ENCODE peak calls at places on chromosomes 2 and 18, in four cellular contexts. One of them, this sample, is unnamed.

GRCh38 chr2:218397502-218398436 is 1.9 kb upstream of the CTDSP1 start:
- DNase-seq in K562: peak; percentile 93
- DNase-seq in H1: no peak
- DNase-seq in SK-N-SH: peak; percentile 44
- DNase-seq in this sample: peak; percentile 52

GRCh38 chr2:86453838-86454237 is 12.7 kb downstream of the KDM3A start:
- DNase-seq in K562: no peak
- DNase-seq in H1: no peak
- DNase-seq in SK-N-SH: no peak
- DNase-seq in this sample: no peak

GRCh38 chr2:226798422-226799210 is 1.0 kb downstream of the IRS1 start:
- DNase-seq in K562: no peak
- DNase-seq in H1: no peak
- DNase-seq in SK-N-SH: peak; percentile 74
- DNase-seq in this sample: peak; percentile 63

GRCh38 chr2:88038263-88039105 is 17.1 kb downstream of the KRCC1 start:
- DNase-seq in K562: no peak
- DNase-seq in H1: no peak
- DNase-seq in SK-N-SH: no peak
- DNase-seq in this sample: no peak

GRCh38 chr2:96869824-96870630 is at the start of gene SEMA4C:
- DNase-seq in K562: peak; percentile 78
- DNase-seq in H1: no peak
- DNase-seq in SK-N-SH: peak; percentile 86
- DNase-seq in this sample: peak; percentile 59

GRCh38 chr2:219997341-219997851 is 370.0 kb downstream of the SLC4A3 start:
- DNase-seq in K562: peak; percentile 37
- DNase-seq in H1: peak; percentile 27
- DNase-seq in SK-N-SH: peak; percentile 2
- DNase-seq in this sample: peak; percentile 85

GRCh38 chr2:120740765-120741513 is 5.3 kb downstream of the GLI2 start:
- DNase-seq in K562: no peak
- DNase-seq in H1: no peak
- DNase-seq in SK-N-SH: peak; percentile 55
- DNase-seq in this sample: peak; percentile 71

GRCh38 chr2:218887079-218887478 is 6.4 kb downstream of the WNT10A start:
- DNase-seq in K562: no peak
- DNase-seq in H1: no peak
- DNase-seq in SK-N-SH: peak; percentile 31
- DNase-seq in this sample: no peak

GRCh38 chr2:159402790-159403189 is 116.3 kb upstream of the WDSUB1 start:
- DNase-seq in K562: no peak
- DNase-seq in H1: no peak
- DNase-seq in SK-N-SH: no peak
- DNase-seq in this sample: no peak

GRCh38 chr18:59593291-59593717 is 103.9 kb downstream of the CCBE1 start:
- DNase-seq in K562: no peak
- DNase-seq in H1: no peak
- DNase-seq in SK-N-SH: no peak
- DNase-seq in this sample: no peak
- TF ChIP-seq CTCF in K562: no peak
- TF ChIP-seq CTCF in H1: no peak
- TF ChIP-seq CTCF in SK-N-SH: peak; percentile 43
- TF ChIP-seq CTCF in this sample: no peak

DNA sequence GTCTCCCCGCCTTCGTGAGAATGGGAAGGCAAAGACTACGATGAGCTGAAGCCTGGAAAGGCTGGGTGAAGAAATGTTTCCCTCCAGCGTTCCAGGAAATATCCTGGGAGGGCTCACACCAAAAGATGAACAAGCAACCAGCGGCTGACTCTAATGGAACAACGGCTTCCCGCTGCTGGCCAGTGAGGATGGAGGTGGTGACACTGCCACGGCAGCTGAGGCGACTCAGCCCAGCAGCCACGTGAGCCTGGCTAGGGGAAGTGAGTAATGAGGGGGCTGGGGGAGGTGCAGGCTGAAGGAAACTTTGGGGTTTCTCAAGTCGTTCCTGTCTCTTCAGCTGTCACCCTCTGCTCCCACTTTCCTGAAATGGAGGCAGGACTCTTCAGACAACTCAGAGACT is 105.0 kb upstream of the SMAD7 start:
- DNase-seq in K562: peak; percentile 56
- DNase-seq in H1: no peak
- DNase-seq in SK-N-SH: no peak
- DNase-seq in this sample: no peak
- TF ChIP-seq TEAD4 in K562: no peak
- TF ChIP-seq TEAD4 in H1: no peak
- TF ChIP-seq TEAD4 in SK-N-SH: no peak
- TF ChIP-seq TEAD4 in this sample: no peak

DNA sequence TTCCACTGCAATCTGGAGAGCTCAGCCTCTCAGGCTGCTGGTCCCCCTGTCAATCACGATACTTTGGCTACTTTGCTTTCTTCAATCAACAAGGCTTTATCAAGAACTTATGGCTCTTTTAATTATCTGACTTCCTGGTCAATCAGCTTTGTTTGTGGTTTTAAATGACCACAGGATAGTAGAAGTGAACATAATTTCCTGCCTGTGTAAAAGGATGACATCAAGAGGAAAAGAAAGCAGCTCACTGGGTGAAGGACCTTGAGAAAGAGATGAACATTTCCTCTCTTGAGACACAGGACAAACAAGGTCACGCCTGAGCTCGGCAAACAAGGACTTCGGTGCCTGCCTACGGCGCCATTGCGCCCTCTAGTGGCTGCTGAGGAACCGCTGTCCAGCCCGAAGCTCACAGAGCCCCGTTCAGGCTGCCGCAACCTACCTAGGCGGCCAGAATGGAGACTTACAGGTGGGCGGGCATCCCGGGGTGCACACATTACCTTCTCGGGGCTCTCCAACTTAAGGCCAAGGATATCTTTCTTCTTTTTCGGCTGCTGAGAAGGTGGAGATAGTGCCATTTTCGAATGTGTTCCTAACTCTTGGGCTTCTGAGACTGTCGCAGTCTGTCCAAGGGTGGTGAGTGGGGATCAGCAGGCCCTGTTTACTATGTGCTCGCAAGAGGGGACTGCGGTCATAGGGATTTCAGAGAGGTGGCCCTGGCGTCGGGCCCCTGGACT is 54.0 kb downstream of the IL1RL2 start:
- DNase-seq in K562: peak; percentile 91
- DNase-seq in H1: peak; percentile 84
- DNase-seq in SK-N-SH: peak; percentile 78
- DNase-seq in this sample: peak; percentile 91
- TF ChIP-seq CTCF in K562: peak; percentile 98
- TF ChIP-seq CTCF in H1: peak; percentile 97
- TF ChIP-seq CTCF in SK-N-SH: peak; percentile 97
- TF ChIP-seq CTCF in this sample: peak; percentile 94

DNA sequence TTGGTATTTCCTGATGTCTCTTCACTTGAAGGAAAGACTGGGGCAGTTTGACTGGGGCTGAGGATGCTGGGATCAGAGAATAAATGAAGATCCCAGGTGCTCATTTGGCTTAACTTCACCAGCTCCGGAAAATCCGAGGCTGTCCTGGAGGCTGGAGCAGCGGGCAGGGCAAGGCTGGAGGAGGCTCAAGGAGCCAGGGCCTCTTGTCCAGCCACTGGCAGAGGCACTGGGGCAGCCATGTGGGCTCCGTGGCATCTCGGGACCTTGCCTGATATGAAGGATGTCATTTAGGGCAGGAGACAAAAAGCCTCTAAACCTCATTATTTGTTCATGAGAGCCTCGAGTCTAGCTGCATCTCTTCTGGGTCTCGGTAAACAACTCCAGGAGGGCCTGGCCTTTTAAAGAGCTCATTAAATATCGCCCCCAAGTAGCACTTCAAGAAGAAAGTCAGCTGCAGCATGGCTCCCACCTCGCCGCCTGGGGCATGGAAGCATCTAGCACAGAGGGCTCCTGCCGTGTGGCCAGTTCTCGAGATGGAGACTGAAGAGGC is 13.5 kb upstream of the GPR55 start:
- DNase-seq in K562: no peak
- DNase-seq in H1: no peak
- DNase-seq in SK-N-SH: no peak
- DNase-seq in this sample: no peak
- TF ChIP-seq TEAD4 in K562: no peak
- TF ChIP-seq TEAD4 in H1: no peak
- TF ChIP-seq TEAD4 in SK-N-SH: no peak
- TF ChIP-seq TEAD4 in this sample: no peak

GRCh38 chr2:667332-668000 is 9.7 kb downstream of the TMEM18 start:
- DNase-seq in K562: peak; percentile 40
- DNase-seq in H1: no peak
- DNase-seq in SK-N-SH: peak; percentile 76
- DNase-seq in this sample: no peak
- TF ChIP-seq CTCF in K562: peak; percentile 57
- TF ChIP-seq CTCF in H1: peak; percentile 59
- TF ChIP-seq CTCF in SK-N-SH: peak; percentile 74
- TF ChIP-seq CTCF in this sample: peak; percentile 15

GRCh38 chr2:237180987-237181386 is 95.3 kb downstream of the COPS8 start:
- DNase-seq in K562: no peak
- DNase-seq in H1: no peak
- DNase-seq in SK-N-SH: no peak
- DNase-seq in this sample: no peak

GRCh38 chr2:237180225-237180624 is 94.5 kb downstream of the COPS8 start:
- DNase-seq in K562: no peak
- DNase-seq in H1: no peak
- DNase-seq in SK-N-SH: no peak
- DNase-seq in this sample: no peak

GRCh38 chr2:237182422-237183123 is 96.9 kb downstream of the COPS8 start:
- DNase-seq in K562: no peak
- DNase-seq in H1: no peak
- DNase-seq in SK-N-SH: no peak
- DNase-seq in this sample: no peak

GRCh38 chr2:237184192-237184922 is 98.7 kb downstream of the COPS8 start:
- DNase-seq in K562: no peak
- DNase-seq in H1: no peak
- DNase-seq in SK-N-SH: no peak
- DNase-seq in this sample: no peak

GRCh38 chr2:237181844-237182243 is 96.2 kb downstream of the COPS8 start:
- DNase-seq in K562: no peak
- DNase-seq in H1: no peak
- DNase-seq in SK-N-SH: no peak
- DNase-seq in this sample: no peak
- TF ChIP-seq TEAD4 in K562: no peak
- TF ChIP-seq TEAD4 in H1: no peak
- TF ChIP-seq TEAD4 in SK-N-SH: no peak
- TF ChIP-seq TEAD4 in this sample: no peak

GRCh38 chr18:48310999-48311398 is 98.2 kb downstream of the ZBTB7C start:
- DNase-seq in K562: no peak
- DNase-seq in H1: no peak
- DNase-seq in SK-N-SH: no peak
- DNase-seq in this sample: no peak
- TF ChIP-seq CTCF in K562: no peak
- TF ChIP-seq CTCF in H1: no peak
- TF ChIP-seq CTCF in SK-N-SH: no peak
- TF ChIP-seq CTCF in this sample: no peak

DNA sequence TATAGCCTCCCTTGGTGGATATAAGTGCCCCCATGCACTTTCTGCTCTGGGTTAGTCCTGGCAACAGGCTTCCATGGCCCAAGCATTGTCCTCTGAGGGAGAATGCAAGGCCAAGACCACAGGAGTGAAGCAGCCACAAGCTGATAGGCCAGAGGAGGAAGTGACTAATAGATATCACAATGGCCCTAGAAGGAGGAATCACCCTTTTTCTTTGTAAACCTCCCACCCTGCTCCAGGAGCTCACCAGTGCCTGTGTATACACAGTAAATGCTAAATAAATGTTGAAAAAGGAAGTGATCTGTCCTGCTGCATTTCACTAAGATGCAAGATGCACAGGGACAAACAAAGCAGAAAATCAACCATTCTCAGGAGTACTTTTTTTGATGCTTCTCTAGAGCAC is 49.7 kb upstream of the ABCA12 start:
- DNase-seq in K562: peak; percentile 25
- DNase-seq in H1: no peak
- DNase-seq in SK-N-SH: no peak
- DNase-seq in this sample: no peak
- TF ChIP-seq TEAD4 in K562: no peak
- TF ChIP-seq TEAD4 in H1: no peak
- TF ChIP-seq TEAD4 in SK-N-SH: no peak
- TF ChIP-seq TEAD4 in this sample: no peak